ENCODE peak calls at places on chromosomes 13 and 19, in five cellular contexts. One of them, this sample, is unnamed.
A peak's percentile ranks its signal among the peaks of the same experiment; 100 is the strongest.

GRCh38 chr19:41994521-41994971 is 516 bp upstream of the ATP1A3 start:
- DNase-seq in uterus: no peak
- DNase-seq in HFF-Myc: no peak
- DNase-seq in BJ: no peak
- DNase-seq in progenitor cell of endocrine pancreas: no peak
- DNase-seq in this sample: no peak

GRCh38 chr19:6038634-6039405 is 60.9 kb upstream of the RANBP3 start:
- DNase-seq in BJ: no peak
- DNase-seq in HFF-Myc: no peak
- DNase-seq in progenitor cell of endocrine pancreas: no peak
- DNase-seq in uterus: no peak
- DNase-seq in this sample: no peak

GRCh38 chr13:110973007-110973700 is 58.3 kb upstream of the ANKRD10 start:
- DNase-seq in HFF-Myc: no peak
- DNase-seq in progenitor cell of endocrine pancreas: no peak
- DNase-seq in uterus: no peak
- DNase-seq in BJ: no peak
- DNase-seq in this sample: no peak

GRCh38 chr19:51439021-51439465 is 19.2 kb downstream of the SIGLEC8 start:
- DNase-seq in HFF-Myc: no peak
- DNase-seq in BJ: no peak
- DNase-seq in progenitor cell of endocrine pancreas: no peak
- DNase-seq in uterus: no peak
- DNase-seq in this sample: no peak

GRCh38 chr19:6580313-6580712 is 10.6 kb downstream of the CD70 start:
- DNase-seq in BJ: no peak
- DNase-seq in progenitor cell of endocrine pancreas: no peak
- DNase-seq in uterus: no peak
- DNase-seq in HFF-Myc: peak; percentile 49
- DNase-seq in this sample: no peak

GRCh38 chr13:83452292-83452950 is 429.9 kb downstream of the SLITRK1 start:
- DNase-seq in progenitor cell of endocrine pancreas: no peak
- DNase-seq in BJ: no peak
- DNase-seq in HFF-Myc: no peak
- DNase-seq in uterus: no peak
- DNase-seq in this sample: no peak

GRCh38 chr13:93108111-93108581 is 118.5 kb upstream of the GPC6 start:
- DNase-seq in BJ: no peak
- DNase-seq in uterus: no peak
- DNase-seq in progenitor cell of endocrine pancreas: no peak
- DNase-seq in HFF-Myc: no peak
- DNase-seq in this sample: no peak

GRCh38 chr13:98648676-98649075 is 71.8 kb upstream of the STK24 start:
- DNase-seq in uterus: no peak
- DNase-seq in BJ: no peak
- DNase-seq in progenitor cell of endocrine pancreas: no peak
- DNase-seq in HFF-Myc: no peak
- DNase-seq in this sample: no peak

GRCh38 chr13:22253107-22253506 is 582.2 kb downstream of the FGF9 start:
- DNase-seq in uterus: no peak
- DNase-seq in HFF-Myc: no peak
- DNase-seq in BJ: no peak
- DNase-seq in progenitor cell of endocrine pancreas: no peak
- DNase-seq in this sample: no peak

GRCh38 chr13:22252281-22252830 is 581.5 kb downstream of the FGF9 start:
- DNase-seq in HFF-Myc: no peak
- DNase-seq in progenitor cell of endocrine pancreas: no peak
- DNase-seq in BJ: no peak
- DNase-seq in uterus: no peak
- DNase-seq in this sample: no peak

DNA sequence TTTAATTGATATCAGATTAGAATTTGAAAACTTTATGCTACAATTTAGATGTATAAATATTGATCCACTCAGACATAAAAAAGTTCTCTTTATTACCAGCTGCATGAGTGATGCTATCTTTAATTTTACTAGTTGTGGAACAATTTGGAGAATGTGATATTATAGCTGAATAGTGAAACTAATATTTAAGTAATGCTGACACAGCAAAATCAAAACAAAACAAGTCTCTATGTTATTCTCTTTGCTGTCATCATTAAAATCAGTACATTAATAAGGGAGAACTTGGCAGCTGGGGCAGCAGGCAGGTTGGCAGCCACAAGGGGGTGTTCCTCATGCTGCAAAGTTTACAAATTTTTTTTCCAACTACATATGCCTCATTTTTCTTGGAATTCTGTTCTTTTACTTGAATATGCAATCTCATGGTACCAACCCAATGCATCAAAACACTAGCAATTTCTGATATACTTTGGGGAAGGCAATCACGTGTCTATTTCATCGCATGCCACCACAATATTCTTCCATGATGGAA is 585.3 kb downstream of the FGF9 start:
- DNase-seq in BJ: no peak
- DNase-seq in uterus: no peak
- DNase-seq in progenitor cell of endocrine pancreas: no peak
- DNase-seq in HFF-Myc: no peak
- DNase-seq in this sample: no peak
- TF ChIP-seq CTCF in BJ: no peak
- TF ChIP-seq CTCF in uterus: no peak
- TF ChIP-seq CTCF in progenitor cell of endocrine pancreas: peak; percentile 40
- TF ChIP-seq CTCF in HFF-Myc: no peak
- TF ChIP-seq CTCF in this sample: no peak

GRCh38 chr19:4096049-4096892 is 27.7 kb downstream of the MAP2K2 start:
- DNase-seq in BJ: no peak
- DNase-seq in uterus: no peak
- DNase-seq in progenitor cell of endocrine pancreas: no peak
- DNase-seq in HFF-Myc: no peak
- DNase-seq in this sample: no peak

GRCh38 chr19:4098493-4098892 is 25.4 kb downstream of the MAP2K2 start:
- DNase-seq in BJ: no peak
- DNase-seq in progenitor cell of endocrine pancreas: no peak
- DNase-seq in HFF-Myc: no peak
- DNase-seq in uterus: no peak
- DNase-seq in this sample: no peak

GRCh38 chr19:4095488-4095844 is 28.5 kb downstream of the MAP2K2 start:
- DNase-seq in BJ: no peak
- DNase-seq in progenitor cell of endocrine pancreas: no peak
- DNase-seq in HFF-Myc: no peak
- DNase-seq in uterus: no peak
- DNase-seq in this sample: no peak

GRCh38 chr19:4099054-4099764 is 24.7 kb downstream of the MAP2K2 start:
- DNase-seq in uterus: no peak
- DNase-seq in BJ: no peak
- DNase-seq in HFF-Myc: no peak
- DNase-seq in progenitor cell of endocrine pancreas: no peak
- DNase-seq in this sample: no peak

GRCh38 chr19:4097501-4097900 is 26.4 kb downstream of the MAP2K2 start:
- DNase-seq in uterus: peak; percentile 52
- DNase-seq in HFF-Myc: no peak
- DNase-seq in BJ: no peak
- DNase-seq in progenitor cell of endocrine pancreas: no peak
- DNase-seq in this sample: no peak
- TF ChIP-seq CTCF in uterus: no peak
- TF ChIP-seq CTCF in HFF-Myc: no peak
- TF ChIP-seq CTCF in BJ: no peak
- TF ChIP-seq CTCF in progenitor cell of endocrine pancreas: no peak
- TF ChIP-seq CTCF in this sample: no peak

GRCh38 chr19:56837004-56837403 is 3.5 kb downstream of the PEG3 start:
- DNase-seq in HFF-Myc: no peak
- DNase-seq in progenitor cell of endocrine pancreas: no peak
- DNase-seq in BJ: no peak
- DNase-seq in uterus: no peak
- DNase-seq in this sample: no peak

GRCh38 chr19:56836059-56836458 is 4.5 kb downstream of the PEG3 start:
- DNase-seq in uterus: no peak
- DNase-seq in HFF-Myc: no peak
- DNase-seq in progenitor cell of endocrine pancreas: no peak
- DNase-seq in BJ: no peak
- DNase-seq in this sample: no peak

GRCh38 chr19:56837892-56838679 is 2.4 kb downstream of the PEG3 start:
- DNase-seq in uterus: peak; percentile 73
- DNase-seq in BJ: no peak
- DNase-seq in progenitor cell of endocrine pancreas: no peak
- DNase-seq in HFF-Myc: no peak
- DNase-seq in this sample: no peak

GRCh38 chr19:56838680-56838929 is 1.9 kb downstream of the PEG3 start:
- DNase-seq in uterus: no peak
- DNase-seq in HFF-Myc: no peak
- DNase-seq in BJ: no peak
- DNase-seq in progenitor cell of endocrine pancreas: no peak
- DNase-seq in this sample: no peak

DNA sequence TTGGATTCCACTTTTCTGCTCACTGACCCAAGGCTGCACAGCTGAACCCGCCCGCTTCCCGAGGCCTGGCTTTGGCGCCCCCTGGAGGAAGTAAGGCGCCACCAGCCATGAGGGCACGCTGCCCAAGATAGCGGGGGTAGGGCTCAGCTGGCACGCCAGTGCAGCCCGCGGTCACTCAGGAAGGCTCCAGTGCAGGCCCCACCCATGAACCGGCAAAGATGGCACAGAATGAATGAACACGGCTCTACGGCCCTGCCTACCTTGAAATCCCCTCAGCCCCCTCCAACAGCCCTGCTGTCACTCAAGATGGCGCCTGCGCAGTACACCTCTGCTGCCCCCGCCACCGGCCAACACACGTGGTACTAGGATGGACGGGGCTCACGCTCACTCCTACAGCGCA is 3.0 kb downstream of the PEG3 start:
- DNase-seq in uterus: peak; percentile 79
- DNase-seq in HFF-Myc: no peak
- DNase-seq in progenitor cell of endocrine pancreas: no peak
- DNase-seq in BJ: no peak
- DNase-seq in this sample: no peak
- TF ChIP-seq CTCF in uterus: peak; percentile 51
- TF ChIP-seq CTCF in HFF-Myc: peak; percentile 16
- TF ChIP-seq CTCF in progenitor cell of endocrine pancreas: no peak
- TF ChIP-seq CTCF in BJ: no peak
- TF ChIP-seq CTCF in this sample: no peak

GRCh38 chr19:24159707-24160106 is 72.7 kb downstream of the ZNF254 start:
- DNase-seq in progenitor cell of endocrine pancreas: no peak
- DNase-seq in uterus: no peak
- DNase-seq in BJ: no peak
- DNase-seq in HFF-Myc: no peak
- DNase-seq in this sample: no peak
- TF ChIP-seq CTCF in progenitor cell of endocrine pancreas: no peak
- TF ChIP-seq CTCF in uterus: no peak
- TF ChIP-seq CTCF in BJ: peak; percentile 34
- TF ChIP-seq CTCF in HFF-Myc: peak; percentile 35
- TF ChIP-seq CTCF in this sample: peak; percentile 25

GRCh38 chr19:43759515-43759914 is 4.8 kb upstream of the SMG9 start:
- DNase-seq in uterus: no peak
- DNase-seq in progenitor cell of endocrine pancreas: no peak
- DNase-seq in HFF-Myc: peak; percentile 45
- DNase-seq in BJ: no peak
- DNase-seq in this sample: no peak
- TF ChIP-seq CTCF in uterus: no peak
- TF ChIP-seq CTCF in progenitor cell of endocrine pancreas: peak; percentile 19
- TF ChIP-seq CTCF in HFF-Myc: peak; percentile 50
- TF ChIP-seq CTCF in BJ: peak; percentile 61
- TF ChIP-seq CTCF in this sample: peak; percentile 66

GRCh38 chr13:28326081-28326480 is 168.8 kb downstream of the FLT1 start:
- DNase-seq in HFF-Myc: no peak
- DNase-seq in BJ: no peak
- DNase-seq in uterus: no peak
- DNase-seq in progenitor cell of endocrine pancreas: no peak
- DNase-seq in this sample: no peak

GRCh38 chr13:28333204-28333900 is 161.6 kb downstream of the FLT1 start:
- DNase-seq in HFF-Myc: no peak
- DNase-seq in uterus: no peak
- DNase-seq in BJ: no peak
- DNase-seq in progenitor cell of endocrine pancreas: no peak
- DNase-seq in this sample: no peak

GRCh38 chr13:28325022-28325421 is 169.9 kb downstream of the FLT1 start:
- DNase-seq in BJ: no peak
- DNase-seq in HFF-Myc: no peak
- DNase-seq in progenitor cell of endocrine pancreas: no peak
- DNase-seq in uterus: no peak
- DNase-seq in this sample: no peak

GRCh38 chr13:28327761-28328607 is 166.9 kb downstream of the FLT1 start:
- DNase-seq in uterus: no peak
- DNase-seq in BJ: no peak
- DNase-seq in HFF-Myc: no peak
- DNase-seq in progenitor cell of endocrine pancreas: no peak
- DNase-seq in this sample: no peak

GRCh38 chr13:28329395-28330158 is 165.4 kb downstream of the FLT1 start:
- DNase-seq in uterus: peak; percentile 22
- DNase-seq in HFF-Myc: peak; percentile 82
- DNase-seq in progenitor cell of endocrine pancreas: no peak
- DNase-seq in BJ: peak; percentile 91
- DNase-seq in this sample: peak; percentile 89
- TF ChIP-seq CTCF in uterus: no peak
- TF ChIP-seq CTCF in HFF-Myc: no peak
- TF ChIP-seq CTCF in progenitor cell of endocrine pancreas: no peak
- TF ChIP-seq CTCF in BJ: no peak
- TF ChIP-seq CTCF in this sample: no peak